ENCODE peak calls at places on chromosomes 1 and 21, in ten cellular contexts. D is cardiac muscle cell, Y is upper lobe of right lung, J is fibroblast of pulmonary artery, Q is nephron progenitor cell, G is psoas muscle, Z is H9, L is HFF-Myc, A is fibroblast of the aortic adventitia, W is keratinocyte. X is an unnamed sample.

GRCh38 chr1:77542784-77543183 is 139.7 kb downstream of the ZZZ3 start:
- DNase-seq in D (peak), Y (no peak), J (peak), Q (no peak), G (no peak), Z (no peak), L (no peak), A (peak), W (no peak), X (no peak)

GRCh38 chr1:161191971-161192370 is 6.9 kb downstream of the ADAMTS4 start:
- DNase-seq in D (no peak), Y (no peak), J (no peak), Q (no peak), G (peak), Z (no peak), L (no peak), A (no peak), W (no peak), X (no peak)

GRCh38 chr1:98336472-98337118 is 324.9 kb upstream of the SNX7 start:
- DNase-seq in D (no peak), Y (no peak), J (no peak), Q (no peak), G (no peak), Z (no peak), L (no peak), A (no peak), W (no peak), X (peak)

GRCh38 chr1:38341694-38342093 is 295.1 kb upstream of the POU3F1 start:
- DNase-seq in D (no peak), Y (no peak), J (no peak), Q (no peak), G (no peak), Z (no peak), L (no peak), A (no peak), W (no peak), X (no peak)

GRCh38 chr21:33608559-33608958 is 20.1 kb upstream of the DONSON start:
- DNase-seq in D (peak), Y (no peak), J (peak), Q (no peak), G (no peak), Z (no peak), L (no peak), A (peak), W (no peak), X (no peak)

GRCh38 chr1:179754031-179754624 is 11.0 kb downstream of the FAM163A start:
- DNase-seq in D (peak), Y (no peak), J (peak), Q (no peak), G (no peak), Z (no peak), L (no peak), A (peak), W (no peak), X (no peak)

GRCh38 chr1:93178418-93178817 is 1.8 kb downstream of the TMED5 start:
- DNase-seq in D (peak), Y (no peak), J (peak), Q (no peak), G (no peak), Z (no peak), L (no peak), A (peak), W (no peak), X (no peak)

GRCh38 chr1:26351591-26352337 is 2.2 kb downstream of the CRYBG2 start:
- DNase-seq in D (no peak), Y (no peak), J (no peak), Q (peak), G (no peak), Z (peak), L (no peak), A (no peak), W (peak), X (peak)

GRCh38 chr1:216617081-216617480 is 106.1 kb downstream of the ESRRG start:
- DNase-seq in D (no peak), Y (no peak), J (no peak), Q (no peak), G (no peak), Z (no peak), L (no peak), A (no peak), W (no peak), X (no peak)

GRCh38 chr1:109389638-109390341 is 7.9 kb downstream of the SORT1 start:
- DNase-seq in D (no peak), Y (no peak), J (no peak), Q (no peak), G (no peak), Z (no peak), L (no peak), A (no peak), W (no peak), X (no peak)

GRCh38 chr1:41073971-41074370 is 52.4 kb upstream of the SLFNL1 start:
- DNase-seq in D (peak), Y (no peak), J (peak), Q (no peak), G (no peak), Z (no peak), L (no peak), A (peak), W (no peak), X (no peak)

GRCh38 chr1:36133484-36133883 is 8.5 kb upstream of the COL8A2 start:
- DNase-seq in D (peak), Y (no peak), J (peak), Q (no peak), G (no peak), Z (no peak), L (peak), A (peak), W (peak), X (peak)

GRCh38 chr1:119298687-119299086 is 69.9 kb upstream of the HAO2 start:
- DNase-seq in D (peak), Y (no peak), J (peak), Q (no peak), G (no peak), Z (no peak), L (peak), A (peak), W (no peak), X (peak)

GRCh38 chr21:23951251-23951650 is 1656.0 kb downstream of the MRPL39 start:
- DNase-seq in D (no peak), Y (no peak), J (peak), Q (no peak), G (no peak), Z (no peak), L (no peak), A (peak), W (no peak), X (no peak)

GRCh38 chr1:89125571-89126233 is at the start of gene GBP2:
- DNase-seq in D (peak), Y (no peak), J (peak), Q (no peak), G (no peak), Z (no peak), L (peak), A (peak), W (no peak), X (peak)

GRCh38 chr21:37670883-37671282 is 245.4 kb downstream of the KCNJ6 start:
- DNase-seq in D (peak), Y (no peak), J (peak), Q (no peak), G (no peak), Z (no peak), L (no peak), A (peak), W (no peak), X (peak)

GRCh38 chr1:43366601-43367025 is 1.2 kb downstream of the ELOVL1 start:
- DNase-seq in D (no peak), Y (no peak), J (no peak), Q (no peak), G (no peak), Z (no peak), L (no peak), A (no peak), W (no peak), X (no peak)

GRCh38 chr1:162753998-162754585 is 36.4 kb upstream of the HSD17B7 start:
- DNase-seq in D (no peak), Y (no peak), J (no peak), Q (no peak), G (no peak), Z (no peak), L (no peak), A (no peak), W (no peak), X (no peak)

GRCh38 chr1:157773723-157774350 is 3.1 kb downstream of the FCRL2 start:
- DNase-seq in D (no peak), Y (no peak), J (no peak), Q (no peak), G (no peak), Z (peak), L (no peak), A (no peak), W (no peak), X (peak)

GRCh38 chr1:172399369-172400072 is 21.0 kb upstream of the C1orf105 start:
- DNase-seq in D (peak), Y (no peak), J (peak), Q (no peak), G (peak), Z (no peak), L (peak), A (peak), W (no peak), X (peak)

GRCh38 chr1:104648269-104648691 is 898.6 kb downstream of the AMY1C start:
- DNase-seq in D (peak), Y (no peak), J (peak), Q (no peak), G (no peak), Z (no peak), L (no peak), A (no peak), W (no peak), X (no peak)

GRCh38 chr21:26790289-26790688 is 54.9 kb downstream of the ADAMTS1 start:
- DNase-seq in D (no peak), Y (no peak), J (no peak), Q (no peak), G (no peak), Z (no peak), L (no peak), A (no peak), W (no peak), X (peak)

DNA sequence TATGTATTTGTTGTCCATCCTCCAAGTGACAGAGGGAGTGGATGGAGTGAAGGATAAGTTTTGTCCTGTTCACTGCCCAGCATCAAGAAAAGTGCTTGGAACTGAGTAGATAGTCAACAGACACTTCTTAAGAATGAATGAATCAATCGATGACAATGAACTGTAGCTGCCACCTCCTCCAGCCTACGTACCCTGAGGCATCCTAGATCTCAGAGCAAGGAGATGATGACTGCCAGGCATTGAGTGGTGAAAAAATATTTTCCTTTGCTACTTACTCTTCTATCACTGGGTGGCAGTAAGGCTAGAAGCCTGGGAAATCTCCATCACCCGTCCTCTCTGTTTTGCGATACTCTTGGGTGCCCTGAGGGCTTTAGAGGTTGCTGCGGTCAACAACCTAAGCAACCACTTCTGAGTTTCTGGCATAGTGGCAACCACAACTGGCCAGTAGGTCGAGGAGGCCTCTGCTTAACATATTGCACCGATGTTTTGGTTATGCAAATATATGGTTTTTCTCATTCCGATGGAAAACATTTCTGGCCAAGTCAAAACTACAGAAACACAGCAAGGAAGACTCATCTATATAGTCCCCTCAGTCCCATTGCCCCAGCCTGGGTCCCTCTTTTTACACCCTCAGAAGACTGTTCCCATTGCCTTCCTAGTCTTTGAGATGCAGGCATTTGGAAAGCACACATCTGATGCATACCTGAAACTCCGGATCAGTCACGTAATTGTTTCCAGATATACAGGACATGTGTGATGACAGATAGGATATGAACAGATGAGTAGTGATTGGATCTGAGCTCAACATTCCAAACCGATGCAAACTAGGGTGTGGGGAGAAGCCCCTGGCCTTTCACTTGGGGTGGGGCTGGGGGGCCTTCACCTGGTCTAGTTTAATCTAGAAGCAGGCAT is 136.8 kb downstream of the RUNX1 start:
- DNase-seq in D (no peak), Y (no peak), J (no peak), Q (no peak), G (no peak), Z (no peak), L (no peak), A (peak), W (no peak), X (no peak)
- TF ChIP-seq CTCF in D (no peak), Y (no peak), J (no peak), Q (no peak), G (no peak), Z (no peak), L (peak), A (no peak), W (no peak), X (no peak)

GRCh38 chr1:112803906-112804762 is 89.0 kb upstream of the PPM1J start:
- DNase-seq in D (peak), Y (peak), J (peak), Q (peak), G (peak), Z (peak), L (no peak), A (peak), W (no peak), X (peak)
- TF ChIP-seq CTCF in D (peak), Y (peak), J (peak), Q (peak), G (peak), Z (peak), L (peak), A (peak), W (peak), X (peak)

GRCh38 chr1:205449750-205450443 is 5.9 kb downstream of the BLACAT1 start:
- DNase-seq in D (peak), Y (peak), J (peak), Q (peak), G (no peak), Z (peak), L (no peak), A (peak), W (peak), X (peak)
- TF ChIP-seq CTCF in D (no peak), Y (no peak), J (no peak), Q (no peak), G (no peak), Z (no peak), L (no peak), A (no peak), W (no peak), X (no peak)

GRCh38 chr21:41953831-41954653 is at the start of gene C2CD2:
- DNase-seq in D (peak), Y (peak), J (peak), Q (peak), G (peak), Z (peak), L (peak), A (peak), W (peak), X (peak)
- TF ChIP-seq CTCF in D (no peak), Y (no peak), J (no peak), Q (no peak), G (no peak), Z (no peak), L (no peak), A (no peak), W (no peak), X (no peak)

DNA sequence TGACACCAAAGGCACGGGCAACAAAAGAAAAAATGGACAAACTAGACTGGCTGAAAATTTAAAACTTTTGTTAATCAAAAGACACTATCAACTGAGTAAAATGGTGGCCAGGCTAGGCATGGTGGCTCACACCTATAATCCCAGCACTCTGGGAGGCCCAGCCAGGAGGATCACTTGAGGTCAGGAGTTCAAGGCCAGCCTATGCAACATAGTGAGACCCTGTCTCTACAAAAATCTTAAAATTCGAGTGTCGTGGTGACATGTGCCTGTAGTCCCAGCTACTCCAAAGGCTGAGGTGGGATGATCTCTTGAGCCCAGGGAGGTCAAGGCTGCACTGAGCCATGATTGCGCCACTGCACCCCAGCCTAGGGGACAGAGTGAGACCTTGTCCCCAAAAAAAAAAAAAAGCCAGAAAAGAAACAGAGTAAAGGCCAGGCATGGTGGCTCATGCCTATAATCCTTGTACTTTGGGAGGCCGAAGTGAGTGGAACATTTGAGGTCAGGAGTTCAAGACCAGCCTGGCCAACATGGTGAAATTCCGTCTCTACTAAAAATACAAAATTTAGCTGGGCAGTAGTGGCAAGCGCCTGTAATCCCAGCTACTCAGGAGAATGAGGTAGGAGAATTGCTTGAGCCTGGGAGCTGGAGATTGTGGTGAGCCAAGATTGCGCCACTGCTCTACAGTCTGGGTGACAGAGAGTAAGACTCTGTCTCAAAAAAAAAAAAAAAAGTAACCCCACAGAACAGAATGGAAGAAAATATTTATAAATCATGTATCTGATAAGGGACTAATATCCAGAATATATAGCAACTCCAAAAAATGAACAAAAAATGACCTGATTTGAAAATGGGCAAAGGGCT is 8.0 kb downstream of the TUT4 start:
- DNase-seq in D (peak), Y (no peak), J (peak), Q (no peak), G (no peak), Z (no peak), L (no peak), A (no peak), W (no peak), X (no peak)
- TF ChIP-seq CTCF in D (no peak), Y (no peak), J (no peak), Q (no peak), G (no peak), Z (no peak), L (no peak), A (no peak), W (no peak), X (no peak)

DNA sequence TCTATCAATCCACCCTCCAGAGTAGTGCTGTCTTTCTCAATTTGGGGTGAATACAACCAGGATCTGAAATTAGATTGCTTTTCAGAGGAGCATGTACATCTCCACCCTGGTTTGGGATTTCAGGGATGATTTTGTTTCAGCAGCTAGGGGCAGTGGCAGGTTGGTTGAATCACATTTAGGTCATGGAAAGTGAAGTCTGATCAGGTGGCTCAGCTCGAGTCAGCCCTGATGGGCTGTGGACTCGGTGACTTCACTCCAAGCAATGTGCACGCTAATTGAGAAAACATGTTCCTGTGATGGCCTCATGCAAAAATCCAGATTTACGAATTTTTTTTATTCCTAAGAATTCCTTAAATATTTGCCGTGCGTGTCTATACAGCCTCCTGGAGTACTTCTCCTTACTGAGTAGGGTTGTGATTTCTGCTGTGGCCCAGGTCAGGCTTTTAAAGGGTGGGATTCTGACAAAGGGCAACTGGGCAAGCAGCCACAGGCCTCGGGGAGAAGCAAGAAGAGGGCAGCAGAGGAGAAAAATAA is 7.5 kb downstream of the NGF start:
- DNase-seq in D (no peak), Y (no peak), J (peak), Q (no peak), G (no peak), Z (no peak), L (peak), A (peak), W (peak), X (no peak)
- TF ChIP-seq CTCF in D (no peak), Y (no peak), J (peak), Q (no peak), G (no peak), Z (no peak), L (peak), A (peak), W (peak), X (no peak)

DNA sequence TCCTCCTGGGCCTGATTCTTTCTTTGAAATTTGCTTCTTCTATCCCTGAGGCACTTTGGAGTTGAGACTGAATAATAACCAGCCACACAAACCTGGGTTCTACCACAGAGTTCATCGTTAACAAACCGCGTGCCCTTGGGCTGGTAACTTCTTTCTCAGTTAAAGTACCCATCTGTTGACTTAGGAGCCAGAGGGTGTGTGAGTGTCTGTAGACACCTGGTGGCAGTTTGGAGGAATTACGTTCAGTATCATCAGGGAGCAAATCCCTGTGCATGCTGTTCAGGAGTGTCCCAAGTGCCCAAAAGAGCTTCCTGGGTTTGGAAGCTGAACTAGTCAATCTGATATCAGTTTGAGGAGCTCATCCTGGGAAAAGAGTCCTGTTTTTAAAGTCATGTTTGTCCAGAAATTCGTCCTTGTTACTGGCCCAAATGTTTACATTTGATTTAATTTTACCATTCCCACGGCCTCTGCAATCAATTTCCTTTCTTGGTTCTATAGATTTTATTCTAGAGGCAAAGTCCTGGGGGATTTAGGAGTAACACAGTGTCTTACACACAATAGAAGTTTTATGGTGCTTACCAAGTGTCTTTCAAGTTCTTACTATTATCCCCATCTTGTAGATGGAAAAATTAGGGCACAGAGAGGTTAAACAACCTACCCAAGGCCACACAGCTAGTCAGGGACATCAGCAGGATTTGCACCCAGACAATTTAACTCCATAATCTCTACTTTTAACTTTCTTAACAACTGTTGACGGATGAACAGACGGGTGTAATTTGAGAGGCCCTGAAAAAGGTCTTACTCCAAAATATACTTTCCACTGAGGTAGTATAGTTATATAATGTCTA is 26.7 kb upstream of the RPTN start:
- DNase-seq in D (peak), Y (no peak), J (peak), Q (peak), G (no peak), Z (peak), L (peak), A (peak), W (no peak), X (peak)
- TF ChIP-seq CTCF in D (peak), Y (peak), J (peak), Q (peak), G (peak), Z (peak), L (peak), A (peak), W (peak), X (peak)

GRCh38 chr1:8871539-8871935 is 6.9 kb downstream of the ENO1 start:
- DNase-seq in D (no peak), Y (no peak), J (no peak), Q (no peak), G (no peak), Z (no peak), L (no peak), A (no peak), W (no peak), X (peak)
- TF ChIP-seq CTCF in D (peak), Y (peak), J (peak), Q (peak), G (no peak), Z (peak), L (no peak), A (no peak), W (peak), X (no peak)

X was measured in Calu3.